ENCODE peak calls at places on chromosomes 7 and 10, in eight cellular contexts. N is stomach; H is astrocyte of the spinal cord; B is left ventricle myocardium inferior; O is neural progenitor cell; G is CD4-positive, alpha-beta T cell; I is natural killer cell; Q is adrenal gland. A is an unnamed sample.

GRCh38 chr7:100088621-100089457 is at the start of gene COPS6:
- DNase-seq in N (peak), H (peak), B (peak), O (peak), G (peak), I (peak), Q (peak), A (peak)

GRCh38 chr7:77702451-77703219 is 6.4 kb downstream of the RSBN1L start:
- DNase-seq in N (no peak), H (no peak), B (no peak), O (no peak), G (no peak), I (no peak), Q (no peak), A (no peak)

GRCh38 chr10:71835671-71836593 is 15.1 kb downstream of the PSAP start:
- DNase-seq in N (peak), H (peak), B (peak), O (peak), G (no peak), I (no peak), Q (peak), A (peak)

GRCh38 chr10:54614062-54614461 is 187.0 kb downstream of the PCDH15 start:
- DNase-seq in N (no peak), H (no peak), B (no peak), O (no peak), G (no peak), I (no peak), Q (no peak), A (no peak)

GRCh38 chr7:128039487-128040099 is 8.4 kb upstream of the LRRC4 start:
- DNase-seq in N (no peak), H (no peak), B (no peak), O (no peak), G (no peak), I (no peak), Q (no peak), A (no peak)

GRCh38 chr7:92260248-92260781 is 14.5 kb downstream of the ANKIB1 start:
- DNase-seq in N (no peak), H (peak), B (no peak), O (no peak), G (no peak), I (no peak), Q (no peak), A (no peak)

GRCh38 chr10:5613481-5613880 is 52.9 kb downstream of the ASB13 start:
- DNase-seq in N (no peak), H (no peak), B (no peak), O (no peak), G (no peak), I (no peak), Q (no peak), A (no peak)

GRCh38 chr10:91883549-91884542 is 25.4 kb downstream of the FGFBP3 start:
- DNase-seq in N (peak), H (peak), B (peak), O (peak), G (no peak), I (no peak), Q (no peak), A (peak)

GRCh38 chr7:32070051-32070405 is 179 bp downstream of the PDE1C start:
- DNase-seq in N (no peak), H (peak), B (no peak), O (no peak), G (no peak), I (no peak), Q (no peak), A (no peak)

GRCh38 chr10:96421995-96422394 is 63.2 kb upstream of the OPALIN start:
- DNase-seq in N (no peak), H (no peak), B (no peak), O (no peak), G (no peak), I (no peak), Q (no peak), A (no peak)

GRCh38 chr7:107047902-107048782 is 3.6 kb downstream of the PRKAR2B start:
- DNase-seq in N (no peak), H (peak), B (no peak), O (no peak), G (no peak), I (no peak), Q (no peak), A (no peak)

GRCh38 chr7:27190284-27190748 is 5.3 kb upstream of the HOXA11 start:
- DNase-seq in N (peak), H (no peak), B (no peak), O (no peak), G (no peak), I (no peak), Q (no peak), A (peak)

GRCh38 chr10:123323884-123324283 is 169.7 kb downstream of the BUB3 start:
- DNase-seq in N (no peak), H (no peak), B (no peak), O (no peak), G (no peak), I (no peak), Q (no peak), A (no peak)

GRCh38 chr7:74051629-74052410 is 23.8 kb downstream of the ELN start:
- DNase-seq in N (peak), H (no peak), B (no peak), O (peak), G (no peak), I (no peak), Q (no peak), A (peak)

GRCh38 chr10:30348378-30348776 is 701 bp downstream of the MTPAP start:
- DNase-seq in N (no peak), H (peak), B (no peak), O (no peak), G (no peak), I (no peak), Q (no peak), A (no peak)

GRCh38 chr10:71713135-71714040 is 6.2 kb downstream of the C10orf105 start:
- DNase-seq in N (peak), H (peak), B (peak), O (no peak), G (no peak), I (no peak), Q (peak), A (no peak)

GRCh38 chr7:102823715-102824114 is 74.9 kb downstream of the FAM185A start:
- DNase-seq in N (no peak), H (peak), B (no peak), O (no peak), G (no peak), I (no peak), Q (no peak), A (no peak)

GRCh38 chr7:55488221-55488620 is 84.1 kb downstream of the VOPP1 start:
- DNase-seq in N (no peak), H (no peak), B (no peak), O (no peak), G (no peak), I (no peak), Q (no peak), A (no peak)

GRCh38 chr10:69874464-69874863 is 72.8 kb downstream of the COL13A1 start:
- DNase-seq in N (no peak), H (peak), B (no peak), O (no peak), G (no peak), I (no peak), Q (no peak), A (no peak)

GRCh38 chr10:61063911-61064310 is 119.9 kb upstream of the RHOBTB1 start:
- DNase-seq in N (no peak), H (no peak), B (no peak), O (peak), G (no peak), I (no peak), Q (no peak), A (no peak)

GRCh38 chr7:157500171-157500960 is 163.6 kb downstream of the DNAJB6 start:
- DNase-seq in N (peak), H (no peak), B (no peak), O (no peak), G (no peak), I (no peak), Q (no peak), A (no peak)

GRCh38 chr7:116598278-116598677 is 73.4 kb downstream of the CAV1 start:
- DNase-seq in N (no peak), H (no peak), B (no peak), O (peak), G (no peak), I (no peak), Q (no peak), A (no peak)

GRCh38 chr7:155066417-155066950 is 3.6 kb upstream of the HTR5A start:
- DNase-seq in N (no peak), H (peak), B (no peak), O (no peak), G (no peak), I (no peak), Q (no peak), A (no peak)

GRCh38 chr10:50605280-50606270 is 18.2 kb downstream of the SGMS1 start:
- DNase-seq in N (peak), H (peak), B (no peak), O (no peak), G (no peak), I (no peak), Q (peak), A (no peak)

GRCh38 chr7:92835140-92835850 is 1.1 kb downstream of the CDK6 start:
- DNase-seq in N (peak), H (peak), B (peak), O (peak), G (peak), I (peak), Q (peak), A (peak)

GRCh38 chr7:151759591-151760042 is 117.3 kb downstream of the PRKAG2 start:
- DNase-seq in N (peak), H (peak), B (peak), O (peak), G (peak), I (peak), Q (peak), A (peak)

GRCh38 chr10:35329520-35329919 is 6.8 kb upstream of the CCNY start:
- DNase-seq in N (no peak), H (no peak), B (no peak), O (peak), G (no peak), I (no peak), Q (peak), A (no peak)

GRCh38 chr7:141220263-141220662 is 146.4 kb downstream of the TMEM178B start:
- DNase-seq in N (no peak), H (no peak), B (no peak), O (peak), G (no peak), I (no peak), Q (no peak), A (no peak)

GRCh38 chr7:98178321-98178720 is 32.9 kb upstream of the BHLHA15 start:
- DNase-seq in N (peak), H (no peak), B (peak), O (no peak), G (no peak), I (no peak), Q (no peak), A (no peak)

GRCh38 chr7:148697950-148698396 is 730 bp upstream of the CUL1 start:
- DNase-seq in N (no peak), H (peak), B (no peak), O (no peak), G (peak), I (no peak), Q (no peak), A (no peak)

GRCh38 chr7:41880107-41880506 is 177.2 kb upstream of the INHBA start:
- DNase-seq in N (no peak), H (peak), B (no peak), O (no peak), G (no peak), I (no peak), Q (peak), A (no peak)

GRCh38 chr10:49605177-49605938 is 4.8 kb upstream of the SLC18A3 start:
- DNase-seq in N (peak), H (no peak), B (no peak), O (no peak), G (no peak), I (peak), Q (peak), A (no peak)

GRCh38 chr10:123891147-123892011 is at the start of gene CPXM2:
- DNase-seq in N (no peak), H (no peak), B (no peak), O (peak), G (no peak), I (no peak), Q (no peak), A (peak)

GRCh38 chr10:100683004-100683403 is 62.4 kb upstream of the PAX2 start:
- DNase-seq in N (no peak), H (no peak), B (no peak), O (no peak), G (no peak), I (no peak), Q (no peak), A (no peak)

GRCh38 chr10:123795196-123795780 is 96.3 kb downstream of the CPXM2 start:
- DNase-seq in N (no peak), H (no peak), B (no peak), O (no peak), G (no peak), I (no peak), Q (no peak), A (no peak)

GRCh38 chr7:4690953-4691856 is 9.1 kb downstream of the FOXK1 start:
- DNase-seq in N (no peak), H (no peak), B (no peak), O (no peak), G (no peak), I (no peak), Q (no peak), A (no peak)

DNA sequence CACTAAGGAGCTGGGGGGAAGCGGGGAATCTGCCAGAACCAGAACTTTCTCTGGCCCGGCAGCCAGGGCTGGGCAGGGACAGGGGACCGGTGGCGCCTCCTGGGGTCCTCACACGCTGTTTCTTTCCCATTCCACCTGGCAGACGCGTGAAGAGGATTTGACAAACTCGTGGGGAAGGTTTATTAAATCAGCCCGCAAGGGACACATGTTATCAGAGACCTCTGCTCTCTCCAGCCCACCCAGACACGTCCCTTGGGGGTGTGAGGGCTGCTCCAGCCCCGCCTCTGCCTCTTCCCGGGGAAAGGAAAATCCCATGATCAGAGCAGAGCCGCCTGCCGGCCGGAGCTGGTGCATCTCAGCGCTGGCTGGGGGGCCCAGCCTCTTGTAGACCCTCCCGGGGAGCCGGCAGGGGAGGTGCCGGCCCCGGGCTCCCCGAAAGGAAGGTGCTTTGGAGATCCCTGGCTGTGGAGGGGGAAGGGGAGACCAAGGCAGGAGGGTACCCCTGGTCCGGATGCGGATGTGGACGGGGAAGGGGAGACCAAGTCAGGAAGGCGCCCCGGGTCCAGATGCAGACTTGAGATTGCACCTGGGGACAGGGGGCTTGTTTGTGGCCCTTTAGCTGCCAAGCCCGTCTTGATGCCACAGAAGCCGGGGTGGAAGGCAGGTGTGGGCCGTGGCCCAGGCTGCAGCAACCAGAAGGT is 142.8 kb downstream of the ELFN1 start:
- DNase-seq in N (no peak), H (no peak), B (no peak), O (peak), G (no peak), I (no peak), Q (no peak), A (peak)
- TF ChIP-seq CTCF in N (no peak), H (peak), B (peak), O (peak), G (no peak), I (no peak), Q (no peak), A (peak)

GRCh38 chr7:101378808-101379207 is 16.1 kb downstream of the COL26A1 start:
- DNase-seq in N (no peak), H (no peak), B (no peak), O (peak), G (no peak), I (no peak), Q (no peak), A (peak)
- TF ChIP-seq CTCF in N (no peak), H (no peak), B (no peak), O (peak), G (no peak), I (no peak), Q (no peak), A (no peak)

GRCh38 chr7:79268730-79269129 is 184.7 kb downstream of the MAGI2 start:
- DNase-seq in N (no peak), H (no peak), B (no peak), O (no peak), G (no peak), I (no peak), Q (no peak), A (no peak)
- TF ChIP-seq CTCF in N (no peak), H (no peak), B (no peak), O (no peak), G (no peak), I (no peak), Q (no peak), A (no peak)

DNA sequence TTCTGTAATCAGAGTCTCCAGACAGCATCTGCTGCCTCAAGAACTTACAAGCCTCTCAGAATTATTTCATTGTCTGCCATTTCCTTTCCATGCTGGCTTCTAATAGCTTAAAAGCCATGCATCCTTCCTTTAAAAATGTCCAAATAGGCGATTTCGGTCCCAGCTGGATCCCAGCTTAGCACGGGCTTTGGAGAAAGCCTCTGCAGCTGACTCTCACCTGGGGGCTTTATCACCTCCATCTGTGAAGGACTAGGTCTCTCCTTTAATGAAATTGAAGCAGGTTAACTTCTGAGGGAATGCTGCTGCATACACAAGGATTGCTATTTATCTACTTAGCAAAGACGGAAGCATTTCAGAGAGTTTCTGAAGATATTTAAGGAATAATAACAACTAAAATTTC is 48.1 kb downstream of the MALRD1 start:
- DNase-seq in N (no peak), H (no peak), B (no peak), O (peak), G (no peak), I (no peak), Q (no peak), A (no peak)
- TF ChIP-seq CTCF in N (no peak), H (no peak), B (no peak), O (no peak), G (no peak), I (no peak), Q (no peak), A (no peak)

DNA sequence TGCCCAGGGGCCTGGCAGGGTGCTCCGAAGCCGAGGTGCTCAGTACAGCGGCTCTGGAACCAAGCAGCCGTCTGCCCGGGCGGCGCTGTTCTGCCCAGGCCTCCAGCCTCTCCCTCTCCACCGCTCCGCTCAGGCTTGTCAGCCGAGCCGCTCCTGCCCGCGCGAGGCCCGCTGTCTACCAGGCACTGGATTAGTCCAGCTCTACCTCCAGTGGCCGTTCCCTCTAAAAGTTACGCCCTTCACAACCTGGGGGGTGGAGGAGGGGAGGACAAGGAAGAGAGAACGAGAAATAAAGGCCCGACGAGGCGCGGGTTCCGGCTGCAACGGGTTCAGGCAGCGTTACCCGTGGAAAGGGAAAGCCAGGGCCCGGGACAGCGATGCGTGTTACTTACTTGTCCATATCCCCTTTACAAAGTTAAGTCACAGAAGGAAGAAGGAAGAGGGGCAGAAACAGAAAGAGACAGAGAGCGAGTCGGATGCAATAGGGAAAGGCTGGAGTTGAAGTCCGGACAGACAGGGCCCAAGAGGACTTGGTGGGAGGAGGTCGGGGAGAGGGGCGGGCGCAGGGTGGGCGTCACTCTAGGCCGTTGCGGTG is 2.9 kb downstream of the SP8 start:
- DNase-seq in N (no peak), H (no peak), B (no peak), O (peak), G (no peak), I (no peak), Q (no peak), A (peak)
- TF ChIP-seq CTCF in N (no peak), H (no peak), B (no peak), O (peak), G (no peak), I (no peak), Q (no peak), A (no peak)

DNA sequence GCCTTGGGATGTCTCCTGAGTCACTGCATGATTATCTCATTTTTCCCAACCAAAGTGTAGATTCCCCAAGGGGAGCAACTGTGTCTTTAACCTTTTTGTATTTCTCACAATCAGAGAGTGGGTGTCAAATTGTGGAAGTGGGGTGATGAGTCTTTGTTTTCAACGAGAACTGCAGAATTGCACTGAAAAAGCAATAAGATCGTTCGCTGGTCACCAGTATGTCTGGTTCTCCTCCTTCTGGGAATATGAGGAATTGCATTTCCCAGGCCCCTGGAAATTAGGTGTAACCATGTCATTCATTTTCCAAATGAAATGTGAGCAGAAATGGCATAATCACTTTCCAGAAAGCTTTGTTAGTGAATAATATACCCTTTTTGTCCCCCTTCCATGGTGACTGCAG is 326.9 kb downstream of the GPAM start:
- DNase-seq in N (no peak), H (no peak), B (no peak), O (peak), G (no peak), I (no peak), Q (no peak), A (no peak)
- TF ChIP-seq CTCF in N (no peak), H (peak), B (no peak), O (peak), G (no peak), I (no peak), Q (peak), A (peak)